ENCODE peak calls at places on chromosomes 11 and 22, in nine cellular contexts. X, W, F, I, J, M, P, S and G are unnamed samples.

GRCh38 chr22:21766933-21767462 is 31.4 kb upstream of the YPEL1 start:
- DNase-seq in X (no peak), W (no peak), F (peak), I (no peak), J (no peak), M (no peak), P (peak), S (no peak), G (no peak)

GRCh38 chr22:49825436-49825835 is 2.2 kb downstream of the BRD1 start:
- DNase-seq in X (no peak), W (peak), F (no peak), I (peak), J (no peak), M (peak), P (no peak), S (no peak), G (no peak)

GRCh38 chr11:72221386-72221785 is 3.2 kb upstream of the INPPL1 start:
- DNase-seq in X (no peak), W (no peak), F (peak), I (no peak), J (no peak), M (no peak), P (no peak), S (no peak), G (peak)

GRCh38 chr11:4797212-4797611 is 7.0 kb downstream of the OR52R1 start:
- DNase-seq in X (no peak), W (no peak), F (no peak), I (no peak), J (no peak), M (no peak), P (no peak), S (no peak), G (no peak)

GRCh38 chr22:48578138-48579034 is 1249.3 kb downstream of the BRD1 start:
- DNase-seq in X (no peak), W (no peak), F (no peak), I (no peak), J (no peak), M (no peak), P (no peak), S (peak), G (no peak)

GRCh38 chr22:26174280-26174679 is 5.0 kb downstream of the SEZ6L start:
- DNase-seq in X (peak), W (no peak), F (no peak), I (peak), J (no peak), M (no peak), P (no peak), S (peak), G (no peak)

GRCh38 chr11:113253406-113253805 is 61.0 kb upstream of the TTC12 start:
- DNase-seq in X (no peak), W (no peak), F (no peak), I (no peak), J (no peak), M (no peak), P (no peak), S (no peak), G (no peak)

GRCh38 chr11:62337682-62338181 is 484 bp downstream of the ASRGL1 start:
- DNase-seq in X (peak), W (no peak), F (no peak), I (peak), J (no peak), M (peak), P (no peak), S (peak), G (no peak)

GRCh38 chr22:46328797-46329196 is 6.7 kb upstream of the TRMU start:
- DNase-seq in X (no peak), W (no peak), F (no peak), I (no peak), J (no peak), M (no peak), P (no peak), S (no peak), G (no peak)

GRCh38 chr11:24391165-24391564 is 105.7 kb upstream of the LUZP2 start:
- DNase-seq in X (no peak), W (peak), F (no peak), I (peak), J (no peak), M (peak), P (no peak), S (no peak), G (no peak)

GRCh38 chr11:78080818-78081495 is 1.3 kb upstream of the NDUFC2 start:
- DNase-seq in X (no peak), W (peak), F (no peak), I (no peak), J (no peak), M (peak), P (no peak), S (no peak), G (no peak)

GRCh38 chr11:109490953-109491733 is 69.2 kb downstream of the C11orf87 start:
- DNase-seq in X (no peak), W (peak), F (no peak), I (peak), J (no peak), M (no peak), P (no peak), S (no peak), G (no peak)

GRCh38 chr22:19719488-19720021 is 3.8 kb upstream of the GP1BB start:
- DNase-seq in X (no peak), W (no peak), F (no peak), I (no peak), J (no peak), M (no peak), P (no peak), S (no peak), G (no peak)

GRCh38 chr11:133202816-133203215 is 329.5 kb downstream of the OPCML start:
- DNase-seq in X (no peak), W (no peak), F (no peak), I (no peak), J (no peak), M (no peak), P (no peak), S (no peak), G (no peak)

GRCh38 chr22:37431811-37432707 is 4.8 kb upstream of the ELFN2 start:
- DNase-seq in X (no peak), W (peak), F (no peak), I (peak), J (no peak), M (peak), P (no peak), S (no peak), G (no peak)

GRCh38 chr11:62223095-62223494 is 14.6 kb downstream of the SCGB2A1 start:
- DNase-seq in X (no peak), W (no peak), F (no peak), I (no peak), J (no peak), M (peak), P (no peak), S (no peak), G (no peak)

GRCh38 chr11:2736577-2737225 is 36.9 kb upstream of the KCNQ1OT1 start:
- DNase-seq in X (no peak), W (no peak), F (no peak), I (no peak), J (no peak), M (no peak), P (no peak), S (no peak), G (no peak)

GRCh38 chr11:69819541-69820070 is 390 bp upstream of the FGF3 start:
- DNase-seq in X (peak), W (no peak), F (no peak), I (peak), J (no peak), M (peak), P (no peak), S (no peak), G (no peak)

GRCh38 chr22:36921309-36922096 is 8.1 kb downstream of the CSF2RB start:
- DNase-seq in X (no peak), W (no peak), F (peak), I (no peak), J (peak), M (no peak), P (no peak), S (no peak), G (peak)

GRCh38 chr11:7994581-7995278 is 7.6 kb downstream of the EIF3F start:
- DNase-seq in X (no peak), W (no peak), F (no peak), I (no peak), J (no peak), M (no peak), P (no peak), S (no peak), G (no peak)

GRCh38 chr22:26479043-26479791 is 4.4 kb downstream of the HPS4 start:
- DNase-seq in X (no peak), W (no peak), F (no peak), I (no peak), J (no peak), M (no peak), P (no peak), S (no peak), G (no peak)

GRCh38 chr11:9210224-9210921 is 54.8 kb downstream of the DENND5A start:
- DNase-seq in X (no peak), W (no peak), F (no peak), I (no peak), J (no peak), M (peak), P (no peak), S (no peak), G (no peak)

GRCh38 chr11:114318361-114318760 is 22.2 kb downstream of the NNMT start:
- DNase-seq in X (peak), W (no peak), F (no peak), I (no peak), J (no peak), M (peak), P (no peak), S (no peak), G (no peak)

GRCh38 chr11:63491614-63492372 is 826 bp upstream of the PLAAT5 start:
- DNase-seq in X (peak), W (peak), F (no peak), I (no peak), J (no peak), M (no peak), P (no peak), S (no peak), G (no peak)

GRCh38 chr22:30386960-30387848 is at the start of gene RNF215:
- DNase-seq in X (peak), W (peak), F (peak), I (peak), J (no peak), M (peak), P (peak), S (peak), G (peak)
- H3K4me3 ChIP-seq in X (peak), W (peak), F (peak), I (peak), J (peak), M (peak), P (peak), S (peak), G (peak)

GRCh38 chr11:70885721-70886305 is 366.6 kb downstream of the SHANK2 start:
- DNase-seq in X (no peak), W (peak), F (no peak), I (no peak), J (no peak), M (no peak), P (no peak), S (no peak), G (no peak)
- H3K4me3 ChIP-seq in X (no peak), W (no peak), F (no peak), I (peak), J (no peak), M (no peak), P (no peak), S (no peak), G (no peak)

GRCh38 chr22:43147821-43148220 is 3.5 kb upstream of the TSPO start:
- DNase-seq in X (no peak), W (no peak), F (no peak), I (no peak), J (no peak), M (no peak), P (no peak), S (no peak), G (no peak)
- H3K4me3 ChIP-seq in X (no peak), W (no peak), F (no peak), I (no peak), J (peak), M (no peak), P (no peak), S (no peak), G (no peak)

DNA sequence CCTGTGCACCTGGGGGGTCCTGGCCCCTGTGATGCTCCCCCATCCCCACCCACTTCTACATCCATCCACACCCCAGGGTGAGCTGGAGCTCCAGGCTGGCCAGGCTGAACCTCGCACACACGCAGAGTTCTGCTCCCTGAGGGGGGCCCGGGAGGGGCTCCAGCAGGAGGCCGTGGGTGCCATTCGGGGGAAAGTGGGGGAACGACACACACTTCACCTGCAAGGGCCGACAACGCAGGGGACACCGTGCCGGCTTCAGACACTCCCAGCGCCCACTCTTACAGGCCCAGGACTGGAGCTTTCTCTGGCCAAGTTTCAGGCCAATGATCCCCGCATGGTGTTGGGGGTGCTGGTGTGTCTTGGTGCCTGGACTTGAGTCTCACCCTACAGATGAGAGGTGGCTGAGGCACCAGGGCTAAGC is 20.0 kb upstream of the TALDO1 start:
- DNase-seq in X (no peak), W (no peak), F (no peak), I (no peak), J (no peak), M (no peak), P (no peak), S (no peak), G (no peak)
- H3K4me3 ChIP-seq in X (no peak), W (no peak), F (no peak), I (no peak), J (no peak), M (no peak), P (no peak), S (no peak), G (no peak)